ENCODE peak calls at places on chromosomes 12 and 14, in five cellular contexts. E, B, Z, R and X are unnamed samples.

GRCh38 chr14:49621114-49621881 is 699 bp downstream of the MGAT2 start:
- DNase-seq in E (no peak), B (no peak), Z (peak; percentile 57), R (peak; percentile 53), X (peak; percentile 39)

GRCh38 chr12:92278378-92278828 is 132.8 kb upstream of the BTG1 start:
- DNase-seq in E (no peak), B (no peak), Z (no peak), R (no peak), X (no peak)

GRCh38 chr12:126390969-126391566 is 1325.8 kb downstream of the AACS start:
- DNase-seq in E (no peak), B (no peak), Z (no peak), R (no peak), X (no peak)

GRCh38 chr12:116615141-116615861 is 56.1 kb downstream of the MAP1LC3B2 start:
- DNase-seq in E (no peak), B (no peak), Z (no peak), R (no peak), X (no peak)

GRCh38 chr14:76203086-76204001 is 51.6 kb downstream of the GPATCH2L start:
- DNase-seq in E (no peak), B (no peak), Z (peak; percentile 75), R (no peak), X (no peak)

GRCh38 chr14:95507174-95507573 is 9.3 kb downstream of the SYNE3 start:
- DNase-seq in E (no peak), B (no peak), Z (peak; percentile 73), R (no peak), X (no peak)

GRCh38 chr14:77099425-77100167 is 1.5 kb downstream of the CIPC start:
- DNase-seq in E (no peak), B (peak; percentile 45), Z (no peak), R (no peak), X (peak; percentile 40)

GRCh38 chr12:6635856-6636521 is at the start of gene LPAR5:
- DNase-seq in E (peak; percentile 69), B (no peak), Z (no peak), R (peak; percentile 34), X (no peak)

GRCh38 chr12:25472453-25472852 is 80.6 kb downstream of the LMNTD1 start:
- DNase-seq in E (no peak), B (no peak), Z (no peak), R (no peak), X (no peak)

GRCh38 chr14:92613008-92613658 is 99.6 kb downstream of the RIN3 start:
- DNase-seq in E (peak; percentile 89), B (no peak), Z (peak; percentile 36), R (peak; percentile 45), X (peak; percentile 68)

GRCh38 chr12:57272337-57273151 is 21.6 kb upstream of the STAC3 start:
- DNase-seq in E (no peak), B (no peak), Z (peak; percentile 18), R (no peak), X (no peak)

GRCh38 chr14:99287269-99287942 is 15.4 kb upstream of the BCL11B start:
- DNase-seq in E (no peak), B (no peak), Z (no peak), R (no peak), X (no peak)

GRCh38 chr12:49345048-49345839 is 1.4 kb upstream of the DNAJC22 start:
- DNase-seq in E (peak; percentile 67), B (no peak), Z (peak; percentile 90), R (no peak), X (no peak)

GRCh38 chr14:99517643-99518381 is 36.6 kb downstream of the CCNK start:
- DNase-seq in E (no peak), B (no peak), Z (no peak), R (no peak), X (no peak)

GRCh38 chr12:16681196-16681595 is 75.2 kb upstream of the LMO3 start:
- DNase-seq in E (no peak), B (no peak), Z (no peak), R (no peak), X (no peak)

GRCh38 chr14:20751963-20752562 is 6.4 kb downstream of the EDDM3A start:
- DNase-seq in E (no peak), B (no peak), Z (no peak), R (no peak), X (no peak)

GRCh38 chr12:97181571-97182265 is 274.7 kb downstream of the NEDD1 start:
- DNase-seq in E (no peak), B (no peak), Z (no peak), R (no peak), X (no peak)

GRCh38 chr12:93256258-93256969 is 121.3 kb upstream of the NUDT4 start:
- DNase-seq in E (no peak), B (no peak), Z (no peak), R (no peak), X (no peak)

GRCh38 chr12:68425998-68426397 is 93.8 kb upstream of the MDM1 start:
- DNase-seq in E (no peak), B (no peak), Z (no peak), R (no peak), X (no peak)

GRCh38 chr12:67630373-67631088 is 18.0 kb upstream of the DYRK2 start:
- DNase-seq in E (peak; percentile 78), B (no peak), Z (peak; percentile 22), R (peak; percentile 77), X (no peak)

GRCh38 chr14:64861916-64862315 is 17.8 kb downstream of the SPTB start:
- DNase-seq in E (no peak), B (no peak), Z (no peak), R (no peak), X (no peak)

GRCh38 chr12:107411792-107412535 is 273.6 kb upstream of the PWP1 start:
- DNase-seq in E (no peak), B (no peak), Z (peak; percentile 57), R (no peak), X (no peak)

GRCh38 chr12:71024281-71024680 is 103.7 kb upstream of the PTPRR start:
- DNase-seq in E (no peak), B (no peak), Z (no peak), R (no peak), X (no peak)